ENCODE peak calls at places on chromosomes 6 and 20, in five cellular contexts. S is HCT116, O is K562, M is GM12878, F is H1. D is an unnamed sample.

GRCh38 chr20:57390604-57391438 is at the start of gene RBM38:
- DNase-seq in S (peak; percentile 19), O (peak; percentile 96), M (no peak), F (no peak), D (peak; percentile 93)

GRCh38 chr6:149443411-149444181 is 41.2 kb downstream of the ZC3H12D start:
- DNase-seq in S (no peak), O (no peak), M (no peak), F (no peak), D (no peak)

GRCh38 chr20:53599378-53599777 is 5.7 kb upstream of the ZNF217 start:
- DNase-seq in S (no peak), O (no peak), M (no peak), F (no peak), D (no peak)

GRCh38 chr20:31605902-31606677 is 1.0 kb downstream of the ID1 start:
- DNase-seq in S (no peak), O (peak; percentile 43), M (no peak), F (no peak), D (no peak)

GRCh38 chr6:63554782-63555181 is 17.5 kb upstream of the LOC128125822 start:
- DNase-seq in S (no peak), O (no peak), M (no peak), F (no peak), D (no peak)

GRCh38 chr6:29011276-29011734 is 6.2 kb upstream of the ZNF311 start:
- DNase-seq in S (no peak), O (peak; percentile 84), M (no peak), F (no peak), D (no peak)

GRCh38 chr20:56827763-56828162 is 198.7 kb downstream of the TFAP2C start:
- DNase-seq in S (no peak), O (no peak), M (no peak), F (no peak), D (no peak)

GRCh38 chr6:88586371-88587157 is 376.9 kb downstream of the RNGTT start:
- DNase-seq in S (no peak), O (no peak), M (no peak), F (no peak), D (no peak)

GRCh38 chr6:157646012-157646411 is 177.0 kb upstream of the SNX9 start:
- DNase-seq in S (no peak), O (no peak), M (no peak), F (no peak), D (no peak)

GRCh38 chr20:41249371-41249770 is 68.2 kb downstream of the ZHX3 start:
- DNase-seq in S (no peak), O (no peak), M (no peak), F (no peak), D (no peak)

GRCh38 chr6:11918739-11919605 is 93.1 kb upstream of the HIVEP1 start:
- DNase-seq in S (no peak), O (peak; percentile 62), M (no peak), F (no peak), D (no peak)

GRCh38 chr6:10322991-10323390 is 91.9 kb downstream of the TFAP2A start:
- DNase-seq in S (no peak), O (no peak), M (no peak), F (no peak), D (no peak)

GRCh38 chr6:170125447-170126300 is 165.2 kb downstream of the DLL1 start:
- DNase-seq in S (no peak), O (no peak), M (no peak), F (no peak), D (no peak)

GRCh38 chr20:60172306-60172984 is 214.2 kb downstream of the CDH26 start:
- DNase-seq in S (no peak), O (no peak), M (no peak), F (no peak), D (no peak)

GRCh38 chr20:58895099-58895795 is 42.7 kb downstream of the GNAS start:
- DNase-seq in S (no peak), O (no peak), M (no peak), F (no peak), D (no peak)

GRCh38 chr6:121884056-121884455 is 448.6 kb downstream of the GJA1 start:
- DNase-seq in S (no peak), O (no peak), M (no peak), F (no peak), D (no peak)

GRCh38 chr6:33694401-33694931 is 17.0 kb downstream of the UQCC2 start:
- DNase-seq in S (no peak), O (no peak), M (no peak), F (no peak), D (no peak)

GRCh38 chr20:10487354-10488115 is 52.4 kb downstream of the SLX4IP start:
- DNase-seq in S (no peak), O (no peak), M (no peak), F (no peak), D (no peak)

GRCh38 chr6:84182001-84182400 is 45.4 kb downstream of the CEP162 start:
- DNase-seq in S (no peak), O (no peak), M (no peak), F (no peak), D (no peak)

GRCh38 chr6:7311920-7312615 is 931 bp downstream of the SSR1 start:
- DNase-seq in S (no peak), O (no peak), M (no peak), F (no peak), D (no peak)

GRCh38 chr6:108564178-108564577 is 3.5 kb downstream of the FOXO3 start:
- DNase-seq in S (peak; percentile 76), O (no peak), M (no peak), F (no peak), D (no peak)

GRCh38 chr20:43046946-43047345 is 142.8 kb downstream of the PTPRT start:
- DNase-seq in S (no peak), O (no peak), M (no peak), F (no peak), D (no peak)

GRCh38 chr20:16538779-16539178 is 34.5 kb downstream of the KIF16B start:
- DNase-seq in S (no peak), O (no peak), M (no peak), F (no peak), D (no peak)

GRCh38 chr6:2478200-2478599 is 232.8 kb upstream of the GMDS start:
- DNase-seq in S (no peak), O (no peak), M (no peak), F (no peak), D (no peak)

GRCh38 chr6:128079026-128079425 is 178.2 kb upstream of the THEMIS start:
- DNase-seq in S (no peak), O (no peak), M (no peak), F (no peak), D (no peak)

GRCh38 chr6:165573671-165574070 is 89.4 kb downstream of the PDE10A start:
- DNase-seq in S (peak; percentile 16), O (no peak), M (no peak), F (no peak), D (no peak)

DNA sequence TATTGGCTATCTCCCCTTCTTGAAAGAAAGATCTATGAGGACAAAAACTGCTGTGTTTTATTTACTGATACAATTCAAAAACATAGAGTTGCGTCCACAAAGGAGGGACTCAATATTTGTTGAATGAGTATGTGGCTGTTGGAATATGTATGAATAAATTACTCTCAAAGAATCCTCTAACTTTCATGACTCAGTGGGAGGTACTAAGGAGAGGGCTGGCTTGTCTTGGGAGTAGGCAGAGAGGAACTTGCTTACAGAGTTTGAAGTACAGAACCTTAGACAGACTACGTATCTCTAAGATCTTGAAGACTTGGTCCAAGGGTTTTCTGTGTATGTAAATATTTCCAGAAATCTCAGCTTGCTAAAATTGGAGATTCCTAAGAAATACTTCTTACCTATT is 504.0 kb upstream of the PTCHD4 start:
- DNase-seq in S (no peak), O (no peak), M (no peak), F (no peak), D (no peak)
- TF ChIP-seq JUND in S (no peak), O (no peak), M (no peak), F (no peak), D (no peak)

GRCh38 chr20:36311141-36311853 is 5.2 kb downstream of the DLGAP4 start:
- DNase-seq in S (no peak), O (no peak), M (no peak), F (no peak), D (no peak)
- TF ChIP-seq JUND in S (no peak), O (no peak), M (no peak), F (no peak), D (no peak)

GRCh38 chr20:38201356-38201755 is 36.3 kb upstream of the TGM2 start:
- DNase-seq in S (no peak), O (no peak), M (no peak), F (no peak), D (no peak)

GRCh38 chr20:38197217-38198008 is 32.3 kb upstream of the TGM2 start:
- DNase-seq in S (no peak), O (no peak), M (no peak), F (no peak), D (no peak)

GRCh38 chr20:38200646-38201045 is 35.6 kb upstream of the TGM2 start:
- DNase-seq in S (no peak), O (no peak), M (no peak), F (no peak), D (no peak)

GRCh38 chr20:38198238-38198861 is 33.3 kb upstream of the TGM2 start:
- DNase-seq in S (no peak), O (no peak), M (no peak), F (no peak), D (no peak)

DNA sequence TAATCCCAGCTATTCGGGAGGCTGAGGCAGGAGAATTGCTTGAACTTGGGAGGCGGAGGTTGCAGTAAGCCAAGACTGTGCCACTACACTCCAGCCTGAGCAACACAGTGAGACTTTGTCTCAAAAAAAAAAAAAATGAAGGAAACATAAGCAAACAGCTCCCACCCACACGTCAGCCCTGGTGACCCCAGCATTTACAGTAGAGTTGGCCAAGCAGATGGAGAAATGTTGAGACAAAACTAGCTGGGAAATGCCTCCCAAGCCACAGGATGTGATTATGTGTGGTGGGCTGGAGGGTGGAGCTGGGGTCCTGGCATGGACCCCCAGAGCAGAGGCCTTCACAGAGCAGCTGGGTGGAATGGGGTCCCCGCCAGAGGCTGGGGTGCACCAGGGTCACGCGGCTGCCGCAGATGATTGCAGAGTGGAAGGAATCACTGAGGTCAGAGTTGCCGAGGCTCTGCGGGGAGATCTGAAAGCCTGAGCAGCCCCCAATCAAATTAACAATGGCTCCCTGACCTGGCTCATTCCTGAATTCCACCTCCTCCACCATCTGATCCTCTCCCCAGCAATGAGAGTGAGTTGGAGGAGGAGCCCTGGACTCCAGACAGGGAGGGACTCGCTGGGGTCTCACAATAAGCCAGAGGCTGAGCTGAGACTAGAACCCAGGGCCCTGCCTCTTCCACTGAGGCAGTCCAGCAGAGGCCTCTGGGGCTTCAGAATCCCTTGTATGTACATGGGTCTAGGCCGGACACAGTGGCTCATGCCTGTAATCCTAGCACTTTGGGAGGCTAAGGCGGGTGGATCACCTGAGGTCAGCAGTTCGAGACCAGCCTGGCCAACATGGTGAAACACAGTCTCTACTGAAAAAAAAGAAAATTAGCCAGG is 34.7 kb upstream of the TGM2 start:
- DNase-seq in S (no peak), O (no peak), M (no peak), F (no peak), D (no peak)
- TF ChIP-seq JUND in S (no peak), O (no peak), M (no peak), F (no peak), D (no peak)

DNA sequence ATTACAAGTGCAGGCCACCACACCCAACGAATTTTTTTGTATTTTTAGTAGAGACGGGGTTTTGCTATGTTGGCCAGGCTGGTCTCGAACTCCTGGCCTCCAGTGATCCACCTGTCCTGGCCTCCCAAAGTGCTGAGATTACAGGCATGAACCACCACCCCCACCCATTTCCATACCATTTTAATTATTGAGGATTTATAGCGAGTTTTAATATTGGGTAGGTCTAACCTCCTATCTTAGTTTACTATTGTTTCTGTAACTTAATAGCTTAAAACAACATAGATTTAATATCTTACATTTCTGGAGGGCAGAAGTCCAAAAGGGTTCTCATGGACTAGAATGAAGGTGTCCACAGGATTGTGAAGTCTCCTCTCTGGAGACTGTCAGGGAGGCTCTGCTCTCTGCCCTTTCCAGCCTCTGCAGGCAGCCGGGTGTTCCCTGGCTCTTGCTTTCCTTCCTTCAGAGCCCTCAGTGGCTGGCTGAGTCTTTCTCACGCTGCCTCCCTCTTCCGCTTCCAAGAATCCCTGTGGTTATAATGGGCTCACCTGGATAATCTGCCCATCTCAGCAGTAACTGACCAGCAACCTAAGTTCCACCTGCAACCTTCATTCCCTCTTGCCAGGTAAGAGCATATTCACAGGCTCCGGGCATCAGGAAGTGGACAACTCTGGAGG is 18.6 kb upstream of the BCAS4 start:
- DNase-seq in S (no peak), O (no peak), M (no peak), F (no peak), D (no peak)
- TF ChIP-seq JUND in S (no peak), O (no peak), M (no peak), F (no peak), D (no peak)

D was measured in T47D.